ENCODE peak calls at places on chromosomes 7 and 10, in six cellular contexts. Z, A, F, X, K and O are unnamed samples.

GRCh38 chr7:64887756-64888508 is 15.1 kb upstream of the ZNF273 start:
- DNase-seq in Z (no peak), A (no peak), F (peak; percentile 27), X (peak; percentile 33), K (no peak), O (no peak)

GRCh38 chr7:132251327-132251659 is 325.0 kb downstream of the PLXNA4 start:
- DNase-seq in Z (no peak), A (no peak), F (peak; percentile 87), X (no peak), K (no peak), O (no peak)

GRCh38 chr7:134024729-134025128 is 102.4 kb upstream of the LRGUK start:
- DNase-seq in Z (peak; percentile 60), A (no peak), F (no peak), X (no peak), K (no peak), O (no peak)

GRCh38 chr7:104943502-104944343 is 70.3 kb upstream of the KMT2E start:
- DNase-seq in Z (no peak), A (no peak), F (peak; percentile 94), X (peak; percentile 95), K (peak; percentile 83), O (peak; percentile 21)

GRCh38 chr7:867001-867405 is 9.4 kb upstream of the GET4 start:
- DNase-seq in Z (peak; percentile 97), A (no peak), F (no peak), X (no peak), K (no peak), O (no peak)

GRCh38 chr10:113681533-113682470 is 2.1 kb downstream of the CASP7 start:
- DNase-seq in Z (no peak), A (no peak), F (no peak), X (no peak), K (peak; percentile 77), O (no peak)

GRCh38 chr7:132514430-132514829 is 61.8 kb downstream of the PLXNA4 start:
- DNase-seq in Z (no peak), A (no peak), F (no peak), X (no peak), K (no peak), O (no peak)

GRCh38 chr7:99410635-99411034 is 1.9 kb downstream of the BUD31 start:
- DNase-seq in Z (no peak), A (no peak), F (no peak), X (no peak), K (no peak), O (no peak)

GRCh38 chr10:51047857-51048256 is 26.4 kb upstream of the PRKG1 start:
- DNase-seq in Z (no peak), A (no peak), F (no peak), X (no peak), K (no peak), O (no peak)

GRCh38 chr7:134639061-134639460 is 7.6 kb upstream of the BPGM start:
- DNase-seq in Z (no peak), A (no peak), F (no peak), X (no peak), K (no peak), O (no peak)

GRCh38 chr10:36555036-36555435 is 570.4 kb upstream of the ANKRD30A start:
- DNase-seq in Z (no peak), A (no peak), F (no peak), X (no peak), K (no peak), O (no peak)

GRCh38 chr7:44802418-44803025 is 6.0 kb downstream of the PPIA start:
- DNase-seq in Z (no peak), A (no peak), F (no peak), X (no peak), K (no peak), O (no peak)

GRCh38 chr7:75977741-75978140 is 16.7 kb downstream of the TMEM120A start:
- DNase-seq in Z (no peak), A (no peak), F (no peak), X (no peak), K (no peak), O (no peak)

GRCh38 chr10:23556727-23557440 is 118.0 kb downstream of the OTUD1 start:
- DNase-seq in Z (peak; percentile 5), A (no peak), F (no peak), X (no peak), K (no peak), O (no peak)

GRCh38 chr7:127810691-127811660 is 159.0 kb downstream of the SND1 start:
- DNase-seq in Z (no peak), A (no peak), F (no peak), X (no peak), K (no peak), O (no peak)

GRCh38 chr7:120931243-120931642 is 19.3 kb upstream of the ING3 start:
- DNase-seq in Z (peak; percentile 4), A (no peak), F (no peak), X (no peak), K (no peak), O (no peak)

GRCh38 chr7:32495298-32496051 is at the start of gene AVL9:
- DNase-seq in Z (peak; percentile 93), A (peak; percentile 82), F (peak; percentile 91), X (peak; percentile 98), K (peak; percentile 75), O (peak; percentile 94)

GRCh38 chr7:32658034-32658944 is 163.0 kb downstream of the AVL9 start:
- DNase-seq in Z (peak; percentile 43), A (peak; percentile 35), F (no peak), X (peak; percentile 83), K (no peak), O (no peak)

GRCh38 chr7:140623995-140624902 is 16.4 kb downstream of the DENND2A start:
- DNase-seq in Z (peak; percentile 63), A (no peak), F (no peak), X (no peak), K (no peak), O (no peak)

DNA sequence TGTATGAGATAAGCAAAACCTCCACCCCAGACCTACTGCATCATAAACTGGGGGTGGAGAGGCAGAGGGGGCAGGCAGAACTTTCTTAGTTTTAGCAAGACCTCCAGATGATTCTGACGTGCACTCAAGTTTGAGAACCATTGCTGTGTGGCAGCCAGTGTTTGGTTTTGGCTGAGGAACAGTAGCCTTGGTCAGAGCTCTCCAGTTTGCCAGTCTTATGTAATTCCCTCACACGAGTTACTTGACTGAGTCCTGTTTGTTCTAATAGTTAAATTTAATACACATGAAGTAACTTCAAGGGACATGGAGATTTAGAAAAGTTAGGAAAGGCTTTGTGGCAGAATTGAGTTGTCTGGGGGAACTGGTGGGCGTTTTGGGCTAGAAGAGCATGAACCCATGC is 38.5 kb downstream of the GARS1 start:
- DNase-seq in Z (no peak), A (no peak), F (no peak), X (no peak), K (no peak), O (no peak)
- TF ChIP-seq BHLHE40 in Z (no peak), A (no peak), F (no peak), X (no peak), K (no peak), O (no peak)

GRCh38 chr7:95581446-95581845 is 14.9 kb downstream of the PDK4 start:
- DNase-seq in Z (no peak), A (no peak), F (no peak), X (no peak), K (no peak), O (no peak)
- TF ChIP-seq BHLHE40 in Z (no peak), A (no peak), F (no peak), X (no peak), K (no peak), O (no peak)

GRCh38 chr7:100477871-100478248 is 1.2 kb downstream of the TSC22D4 start:
- DNase-seq in Z (no peak), A (no peak), F (no peak), X (no peak), K (no peak), O (no peak)
- TF ChIP-seq BHLHE40 in Z (no peak), A (no peak), F (no peak), X (no peak), K (no peak), O (no peak)

GRCh38 chr10:103661198-103661950 is 167.9 kb downstream of the NEURL1 start:
- DNase-seq in Z (peak; percentile 94), A (no peak), F (peak; percentile 73), X (no peak), K (no peak), O (peak; percentile 82)
- TF ChIP-seq BHLHE40 in Z (no peak), A (no peak), F (no peak), X (no peak), K (no peak), O (no peak)

DNA sequence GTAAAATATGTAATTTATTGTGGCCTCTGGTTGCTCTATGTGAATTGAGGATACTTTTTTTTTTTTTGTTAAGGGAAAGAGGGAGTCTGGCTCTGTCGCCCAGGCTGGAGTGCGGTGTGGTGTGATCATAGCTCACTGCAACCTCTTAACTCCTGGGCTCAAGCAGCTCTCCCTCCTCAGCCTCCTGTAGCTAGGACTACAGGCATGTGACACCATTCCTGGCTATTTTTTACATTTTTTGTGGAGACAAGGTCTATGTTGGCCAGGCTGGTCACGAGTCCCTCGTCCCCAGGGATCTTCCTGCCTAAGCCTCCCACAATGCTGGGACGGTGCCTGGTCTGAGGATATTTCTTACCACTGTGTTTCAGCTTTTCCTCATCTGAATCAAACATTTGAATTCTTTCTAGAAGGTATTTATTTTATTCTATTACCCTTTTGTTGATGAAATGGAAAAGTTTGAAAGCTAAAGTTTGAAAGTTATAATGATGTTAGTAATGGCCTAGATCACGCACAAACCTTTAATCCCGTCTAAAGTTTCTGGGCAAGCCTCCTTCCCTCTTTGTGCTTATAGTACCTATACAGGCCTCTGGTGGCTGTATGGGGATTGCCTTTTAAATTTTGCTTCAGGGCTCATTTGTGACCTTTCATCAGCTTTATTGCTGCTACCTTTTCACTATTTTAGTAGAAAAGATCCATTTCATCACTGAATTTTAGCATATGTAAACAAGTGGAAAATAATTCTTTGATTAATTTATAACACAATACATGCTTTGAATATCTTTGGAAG is 2.0 kb downstream of the IFRD1 start:
- DNase-seq in Z (peak; percentile 42), A (peak; percentile 21), F (peak; percentile 42), X (peak; percentile 70), K (no peak), O (peak; percentile 22)
- TF ChIP-seq BHLHE40 in Z (no peak), A (no peak), F (no peak), X (no peak), K (no peak), O (no peak)